ENCODE peak calls at places on chromosome 2, in ten cellular contexts. One of them, this sample, is unnamed.

GRCh38 chr2:70977605-70978205 is 725 bp upstream of the ANKRD53 start:
- DNase-seq in body of pancreas: peak
- DNase-seq in CD4-positive, alpha-beta T cell: no peak
- DNase-seq in progenitor cell of endocrine pancreas: no peak
- DNase-seq in GM12865: no peak
- DNase-seq in uterus: peak
- DNase-seq in B cell: peak
- DNase-seq in fibroblast of the aortic adventitia: peak
- DNase-seq in Calu3: no peak
- DNase-seq in thoracic aorta: peak
- DNase-seq in this sample: peak

GRCh38 chr2:237293966-237294365 is 120.0 kb downstream of the COL6A3 start:
- DNase-seq in body of pancreas: no peak
- DNase-seq in CD4-positive, alpha-beta T cell: no peak
- DNase-seq in progenitor cell of endocrine pancreas: no peak
- DNase-seq in GM12865: no peak
- DNase-seq in uterus: no peak
- DNase-seq in B cell: no peak
- DNase-seq in fibroblast of the aortic adventitia: no peak
- DNase-seq in Calu3: no peak
- DNase-seq in thoracic aorta: no peak
- DNase-seq in this sample: no peak

GRCh38 chr2:196293751-196294486 is 122.5 kb upstream of the STK17B start:
- DNase-seq in body of pancreas: no peak
- DNase-seq in CD4-positive, alpha-beta T cell: no peak
- DNase-seq in progenitor cell of endocrine pancreas: no peak
- DNase-seq in GM12865: no peak
- DNase-seq in uterus: no peak
- DNase-seq in B cell: no peak
- DNase-seq in fibroblast of the aortic adventitia: peak
- DNase-seq in Calu3: peak
- DNase-seq in thoracic aorta: no peak
- DNase-seq in this sample: peak

GRCh38 chr2:234955971-234956509 is 4.2 kb downstream of the SH3BP4 start:
- DNase-seq in body of pancreas: peak
- DNase-seq in CD4-positive, alpha-beta T cell: no peak
- DNase-seq in progenitor cell of endocrine pancreas: no peak
- DNase-seq in GM12865: no peak
- DNase-seq in uterus: no peak
- DNase-seq in B cell: no peak
- DNase-seq in fibroblast of the aortic adventitia: no peak
- DNase-seq in Calu3: no peak
- DNase-seq in thoracic aorta: no peak
- DNase-seq in this sample: no peak

GRCh38 chr2:73851274-73851673 is 22.5 kb downstream of the STAMBP start:
- DNase-seq in body of pancreas: peak
- DNase-seq in CD4-positive, alpha-beta T cell: no peak
- DNase-seq in progenitor cell of endocrine pancreas: no peak
- DNase-seq in GM12865: peak
- DNase-seq in uterus: no peak
- DNase-seq in B cell: peak
- DNase-seq in fibroblast of the aortic adventitia: no peak
- DNase-seq in Calu3: peak
- DNase-seq in thoracic aorta: no peak
- DNase-seq in this sample: no peak

GRCh38 chr2:110115291-110116032 is at the start of gene MALL:
- DNase-seq in body of pancreas: peak
- DNase-seq in CD4-positive, alpha-beta T cell: no peak
- DNase-seq in progenitor cell of endocrine pancreas: peak
- DNase-seq in GM12865: no peak
- DNase-seq in uterus: no peak
- DNase-seq in B cell: no peak
- DNase-seq in fibroblast of the aortic adventitia: peak
- DNase-seq in Calu3: peak
- DNase-seq in thoracic aorta: no peak
- DNase-seq in this sample: no peak

GRCh38 chr2:152222975-152223638 is 47.5 kb upstream of the STAM2 start:
- DNase-seq in body of pancreas: peak
- DNase-seq in CD4-positive, alpha-beta T cell: no peak
- DNase-seq in progenitor cell of endocrine pancreas: no peak
- DNase-seq in GM12865: peak
- DNase-seq in uterus: peak
- DNase-seq in B cell: no peak
- DNase-seq in fibroblast of the aortic adventitia: peak
- DNase-seq in Calu3: peak
- DNase-seq in thoracic aorta: peak
- DNase-seq in this sample: peak

GRCh38 chr2:69017876-69018275 is 4.9 kb downstream of the ANTXR1 start:
- DNase-seq in body of pancreas: no peak
- DNase-seq in CD4-positive, alpha-beta T cell: no peak
- DNase-seq in progenitor cell of endocrine pancreas: no peak
- DNase-seq in GM12865: no peak
- DNase-seq in uterus: no peak
- DNase-seq in B cell: no peak
- DNase-seq in fibroblast of the aortic adventitia: peak
- DNase-seq in Calu3: no peak
- DNase-seq in thoracic aorta: no peak
- DNase-seq in this sample: no peak

GRCh38 chr2:64524604-64525322 is 635 bp downstream of the AFTPH start:
- DNase-seq in body of pancreas: peak
- DNase-seq in CD4-positive, alpha-beta T cell: no peak
- DNase-seq in progenitor cell of endocrine pancreas: peak
- DNase-seq in GM12865: peak
- DNase-seq in uterus: no peak
- DNase-seq in B cell: peak
- DNase-seq in fibroblast of the aortic adventitia: peak
- DNase-seq in Calu3: peak
- DNase-seq in thoracic aorta: no peak
- DNase-seq in this sample: peak

GRCh38 chr2:191363267-191363666 is 118.1 kb downstream of the MYO1B start:
- DNase-seq in body of pancreas: no peak
- DNase-seq in CD4-positive, alpha-beta T cell: no peak
- DNase-seq in progenitor cell of endocrine pancreas: no peak
- DNase-seq in GM12865: no peak
- DNase-seq in uterus: no peak
- DNase-seq in B cell: no peak
- DNase-seq in fibroblast of the aortic adventitia: no peak
- DNase-seq in Calu3: no peak
- DNase-seq in thoracic aorta: no peak
- DNase-seq in this sample: no peak

GRCh38 chr2:191374366-191374765 is 129.2 kb downstream of the MYO1B start:
- DNase-seq in body of pancreas: no peak
- DNase-seq in CD4-positive, alpha-beta T cell: no peak
- DNase-seq in progenitor cell of endocrine pancreas: no peak
- DNase-seq in GM12865: no peak
- DNase-seq in uterus: no peak
- DNase-seq in B cell: no peak
- DNase-seq in fibroblast of the aortic adventitia: no peak
- DNase-seq in Calu3: no peak
- DNase-seq in thoracic aorta: no peak
- DNase-seq in this sample: no peak

GRCh38 chr2:191366199-191366598 is 121.0 kb downstream of the MYO1B start:
- DNase-seq in body of pancreas: no peak
- DNase-seq in CD4-positive, alpha-beta T cell: no peak
- DNase-seq in progenitor cell of endocrine pancreas: no peak
- DNase-seq in GM12865: no peak
- DNase-seq in uterus: no peak
- DNase-seq in B cell: no peak
- DNase-seq in fibroblast of the aortic adventitia: peak
- DNase-seq in Calu3: no peak
- DNase-seq in thoracic aorta: no peak
- DNase-seq in this sample: no peak

GRCh38 chr2:191365089-191365488 is 119.9 kb downstream of the MYO1B start:
- DNase-seq in body of pancreas: no peak
- DNase-seq in CD4-positive, alpha-beta T cell: no peak
- DNase-seq in progenitor cell of endocrine pancreas: no peak
- DNase-seq in GM12865: no peak
- DNase-seq in uterus: no peak
- DNase-seq in B cell: no peak
- DNase-seq in fibroblast of the aortic adventitia: no peak
- DNase-seq in Calu3: no peak
- DNase-seq in thoracic aorta: no peak
- DNase-seq in this sample: no peak

GRCh38 chr2:191369034-191369433 is 123.8 kb downstream of the MYO1B start:
- DNase-seq in body of pancreas: no peak
- DNase-seq in CD4-positive, alpha-beta T cell: no peak
- DNase-seq in progenitor cell of endocrine pancreas: no peak
- DNase-seq in GM12865: no peak
- DNase-seq in uterus: no peak
- DNase-seq in B cell: peak
- DNase-seq in fibroblast of the aortic adventitia: peak
- DNase-seq in Calu3: no peak
- DNase-seq in thoracic aorta: no peak
- DNase-seq in this sample: no peak
- TF ChIP-seq CTCF in body of pancreas: no peak
- TF ChIP-seq CTCF in CD4-positive, alpha-beta T cell: no peak
- TF ChIP-seq CTCF in progenitor cell of endocrine pancreas: peak
- TF ChIP-seq CTCF in GM12865: no peak
- TF ChIP-seq CTCF in uterus: no peak
- TF ChIP-seq CTCF in B cell: no peak
- TF ChIP-seq CTCF in fibroblast of the aortic adventitia: peak
- TF ChIP-seq CTCF in Calu3: no peak
- TF ChIP-seq CTCF in thoracic aorta: no peak
- TF ChIP-seq CTCF in this sample: no peak

GRCh38 chr2:15471606-15472005 is 89.5 kb downstream of the NBAS start:
- DNase-seq in body of pancreas: no peak
- DNase-seq in CD4-positive, alpha-beta T cell: no peak
- DNase-seq in progenitor cell of endocrine pancreas: no peak
- DNase-seq in GM12865: no peak
- DNase-seq in uterus: no peak
- DNase-seq in B cell: no peak
- DNase-seq in fibroblast of the aortic adventitia: no peak
- DNase-seq in Calu3: no peak
- DNase-seq in thoracic aorta: no peak
- DNase-seq in this sample: no peak
- TF ChIP-seq CTCF in body of pancreas: no peak
- TF ChIP-seq CTCF in CD4-positive, alpha-beta T cell: no peak
- TF ChIP-seq CTCF in progenitor cell of endocrine pancreas: no peak
- TF ChIP-seq CTCF in GM12865: no peak
- TF ChIP-seq CTCF in uterus: no peak
- TF ChIP-seq CTCF in B cell: no peak
- TF ChIP-seq CTCF in fibroblast of the aortic adventitia: no peak
- TF ChIP-seq CTCF in Calu3: no peak
- TF ChIP-seq CTCF in thoracic aorta: no peak
- TF ChIP-seq CTCF in this sample: no peak

GRCh38 chr2:208467564-208467963 is 61.0 kb downstream of the PTH2R start:
- DNase-seq in body of pancreas: no peak
- DNase-seq in CD4-positive, alpha-beta T cell: no peak
- DNase-seq in progenitor cell of endocrine pancreas: no peak
- DNase-seq in GM12865: no peak
- DNase-seq in uterus: no peak
- DNase-seq in B cell: no peak
- DNase-seq in fibroblast of the aortic adventitia: no peak
- DNase-seq in Calu3: no peak
- DNase-seq in thoracic aorta: no peak
- DNase-seq in this sample: no peak

GRCh38 chr2:208464205-208464604 is 57.6 kb downstream of the PTH2R start:
- DNase-seq in body of pancreas: no peak
- DNase-seq in CD4-positive, alpha-beta T cell: no peak
- DNase-seq in progenitor cell of endocrine pancreas: no peak
- DNase-seq in GM12865: no peak
- DNase-seq in uterus: no peak
- DNase-seq in B cell: no peak
- DNase-seq in fibroblast of the aortic adventitia: no peak
- DNase-seq in Calu3: no peak
- DNase-seq in thoracic aorta: no peak
- DNase-seq in this sample: no peak

GRCh38 chr2:208466920-208467298 is 60.3 kb downstream of the PTH2R start:
- DNase-seq in body of pancreas: no peak
- DNase-seq in CD4-positive, alpha-beta T cell: no peak
- DNase-seq in progenitor cell of endocrine pancreas: no peak
- DNase-seq in GM12865: no peak
- DNase-seq in uterus: no peak
- DNase-seq in B cell: no peak
- DNase-seq in fibroblast of the aortic adventitia: peak
- DNase-seq in Calu3: no peak
- DNase-seq in thoracic aorta: no peak
- DNase-seq in this sample: no peak

DNA sequence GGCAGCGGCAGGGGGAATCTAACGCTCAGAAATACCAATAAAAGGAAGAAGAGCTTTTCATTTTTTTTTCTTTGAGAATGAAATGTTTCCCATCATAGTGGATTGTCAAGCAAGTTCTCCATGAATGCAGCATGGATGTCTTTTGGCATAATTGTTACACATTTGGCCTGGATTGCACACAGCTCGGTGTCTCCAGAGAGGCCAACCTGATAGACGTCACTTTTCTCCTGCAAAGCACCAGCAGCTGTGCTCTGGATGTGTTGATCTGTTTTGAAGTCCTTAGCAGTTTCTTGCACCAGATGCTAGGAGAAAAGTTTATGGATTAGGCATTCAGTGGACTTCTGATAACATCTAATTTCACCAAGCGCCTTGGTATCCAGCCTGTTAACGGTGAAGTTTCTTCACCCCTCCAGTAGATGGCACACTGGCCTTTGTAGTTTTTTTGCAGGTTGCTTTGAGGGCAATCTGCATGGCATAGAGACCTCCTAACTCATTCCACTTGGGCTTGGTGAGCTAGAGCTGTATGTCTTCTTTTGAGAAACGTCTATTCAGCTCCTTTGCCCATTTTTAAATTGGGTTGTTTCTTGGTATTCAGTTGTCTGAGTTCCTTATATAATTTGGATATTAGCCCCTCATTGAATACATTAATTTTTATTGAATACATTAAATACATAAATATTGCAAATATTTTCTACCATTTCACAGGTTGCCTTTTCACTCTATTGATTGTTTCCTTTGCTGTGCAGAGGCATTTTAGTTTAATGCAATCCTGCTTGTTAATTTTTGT is 59.7 kb downstream of the PTH2R start:
- DNase-seq in body of pancreas: peak
- DNase-seq in CD4-positive, alpha-beta T cell: no peak
- DNase-seq in progenitor cell of endocrine pancreas: peak
- DNase-seq in GM12865: peak
- DNase-seq in uterus: no peak
- DNase-seq in B cell: peak
- DNase-seq in fibroblast of the aortic adventitia: peak
- DNase-seq in Calu3: peak
- DNase-seq in thoracic aorta: no peak
- DNase-seq in this sample: peak
- TF ChIP-seq CTCF in body of pancreas: peak
- TF ChIP-seq CTCF in CD4-positive, alpha-beta T cell: no peak
- TF ChIP-seq CTCF in progenitor cell of endocrine pancreas: peak
- TF ChIP-seq CTCF in GM12865: peak
- TF ChIP-seq CTCF in uterus: no peak
- TF ChIP-seq CTCF in B cell: peak
- TF ChIP-seq CTCF in fibroblast of the aortic adventitia: peak
- TF ChIP-seq CTCF in Calu3: peak
- TF ChIP-seq CTCF in thoracic aorta: no peak
- TF ChIP-seq CTCF in this sample: peak

DNA sequence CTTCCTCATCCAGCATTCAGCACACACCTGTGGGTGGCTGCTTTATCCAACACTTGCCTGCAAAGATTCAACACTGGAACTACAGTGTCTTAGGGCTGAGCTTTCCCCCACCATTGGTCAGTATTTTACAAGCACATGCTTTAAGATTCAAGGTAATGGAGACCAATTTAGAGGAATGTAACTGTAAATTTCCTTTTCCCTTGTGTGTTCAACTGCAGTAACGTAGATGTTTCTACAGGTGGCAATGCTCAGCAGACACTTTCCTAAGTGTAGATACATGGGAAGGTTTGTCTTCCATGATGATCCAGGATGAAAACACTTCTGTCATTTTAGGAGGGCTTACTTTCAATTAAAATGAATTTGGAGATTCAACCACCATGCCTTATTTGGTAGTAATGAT is 143.6 kb upstream of the PXDN start:
- DNase-seq in body of pancreas: no peak
- DNase-seq in CD4-positive, alpha-beta T cell: no peak
- DNase-seq in progenitor cell of endocrine pancreas: no peak
- DNase-seq in GM12865: no peak
- DNase-seq in uterus: no peak
- DNase-seq in B cell: no peak
- DNase-seq in fibroblast of the aortic adventitia: no peak
- DNase-seq in Calu3: no peak
- DNase-seq in thoracic aorta: no peak
- DNase-seq in this sample: no peak
- TF ChIP-seq CTCF in body of pancreas: no peak
- TF ChIP-seq CTCF in CD4-positive, alpha-beta T cell: no peak
- TF ChIP-seq CTCF in progenitor cell of endocrine pancreas: peak
- TF ChIP-seq CTCF in GM12865: peak
- TF ChIP-seq CTCF in uterus: no peak
- TF ChIP-seq CTCF in B cell: no peak
- TF ChIP-seq CTCF in fibroblast of the aortic adventitia: peak
- TF ChIP-seq CTCF in Calu3: no peak
- TF ChIP-seq CTCF in thoracic aorta: no peak
- TF ChIP-seq CTCF in this sample: no peak

This sample was measured in adrenal gland.